ENCODE peak calls at places on chromosomes 5 and 9, in eight cellular contexts. One of them, this sample, is unnamed.

GRCh38 chr5:145792840-145793239 is 42.3 kb downstream of the PRELID2 start:
- DNase-seq in MG63: no peak
- DNase-seq in B cell: no peak
- DNase-seq in GM19239: no peak
- DNase-seq in NCI-H2081: no peak
- DNase-seq in NCI-H2107: no peak
- DNase-seq in Kasumi-1: no peak
- DNase-seq in T47D: no peak
- DNase-seq in this sample: no peak

GRCh38 chr5:151740958-151741373 is 17.5 kb downstream of the ATOX1 start:
- DNase-seq in MG63: no peak
- DNase-seq in B cell: no peak
- DNase-seq in GM19239: no peak
- DNase-seq in NCI-H2081: no peak
- DNase-seq in NCI-H2107: no peak
- DNase-seq in Kasumi-1: no peak
- DNase-seq in T47D: no peak
- DNase-seq in this sample: peak; percentile 57

GRCh38 chr5:1162729-1163128 is 38.7 kb upstream of the SLC6A19 start:
- DNase-seq in MG63: no peak
- DNase-seq in B cell: no peak
- DNase-seq in GM19239: no peak
- DNase-seq in NCI-H2081: no peak
- DNase-seq in NCI-H2107: no peak
- DNase-seq in Kasumi-1: peak; percentile 55
- DNase-seq in T47D: no peak
- DNase-seq in this sample: no peak

GRCh38 chr9:98899399-98900056 is 44.2 kb upstream of the COL15A1 start:
- DNase-seq in MG63: peak; percentile 75
- DNase-seq in B cell: no peak
- DNase-seq in GM19239: no peak
- DNase-seq in NCI-H2081: peak; percentile 11
- DNase-seq in NCI-H2107: no peak
- DNase-seq in Kasumi-1: peak; percentile 77
- DNase-seq in T47D: peak; percentile 19
- DNase-seq in this sample: peak; percentile 84

GRCh38 chr5:30099634-30100033 is 1093.9 kb upstream of the CDH6 start:
- DNase-seq in MG63: peak; percentile 68
- DNase-seq in B cell: no peak
- DNase-seq in GM19239: no peak
- DNase-seq in NCI-H2081: peak; percentile 70
- DNase-seq in NCI-H2107: no peak
- DNase-seq in Kasumi-1: no peak
- DNase-seq in T47D: no peak
- DNase-seq in this sample: peak; percentile 81

GRCh38 chr5:172920447-172920849 is 38.8 kb upstream of the RPL26L1 start:
- DNase-seq in MG63: peak; percentile 44
- DNase-seq in B cell: no peak
- DNase-seq in GM19239: no peak
- DNase-seq in NCI-H2081: no peak
- DNase-seq in NCI-H2107: no peak
- DNase-seq in Kasumi-1: no peak
- DNase-seq in T47D: no peak
- DNase-seq in this sample: peak; percentile 99

GRCh38 chr5:151703227-151703626 is 16.5 kb upstream of the SPARC start:
- DNase-seq in MG63: no peak
- DNase-seq in B cell: no peak
- DNase-seq in GM19239: peak; percentile 43
- DNase-seq in NCI-H2081: no peak
- DNase-seq in NCI-H2107: no peak
- DNase-seq in Kasumi-1: no peak
- DNase-seq in T47D: no peak
- DNase-seq in this sample: no peak

GRCh38 chr5:78613756-78614155 is 34.8 kb downstream of the LHFPL2 start:
- DNase-seq in MG63: no peak
- DNase-seq in B cell: no peak
- DNase-seq in GM19239: no peak
- DNase-seq in NCI-H2081: no peak
- DNase-seq in NCI-H2107: no peak
- DNase-seq in Kasumi-1: no peak
- DNase-seq in T47D: no peak
- DNase-seq in this sample: no peak

GRCh38 chr9:11821541-11821940 is 871.6 kb upstream of the TYRP1 start:
- DNase-seq in MG63: no peak
- DNase-seq in B cell: no peak
- DNase-seq in GM19239: no peak
- DNase-seq in NCI-H2081: no peak
- DNase-seq in NCI-H2107: no peak
- DNase-seq in Kasumi-1: no peak
- DNase-seq in T47D: no peak
- DNase-seq in this sample: no peak

GRCh38 chr5:146025108-146025507 is 80.3 kb downstream of the PLAC8L1 start:
- DNase-seq in MG63: no peak
- DNase-seq in B cell: no peak
- DNase-seq in GM19239: no peak
- DNase-seq in NCI-H2081: no peak
- DNase-seq in NCI-H2107: no peak
- DNase-seq in Kasumi-1: no peak
- DNase-seq in T47D: peak; percentile 41
- DNase-seq in this sample: no peak

GRCh38 chr5:9437741-9438240 is 108.1 kb downstream of the SEMA5A start:
- DNase-seq in MG63: peak; percentile 54
- DNase-seq in B cell: no peak
- DNase-seq in GM19239: no peak
- DNase-seq in NCI-H2081: no peak
- DNase-seq in NCI-H2107: no peak
- DNase-seq in Kasumi-1: no peak
- DNase-seq in T47D: no peak
- DNase-seq in this sample: peak; percentile 89

GRCh38 chr5:141866111-141866510 is 12.1 kb downstream of the PCDH1 start:
- DNase-seq in MG63: no peak
- DNase-seq in B cell: no peak
- DNase-seq in GM19239: no peak
- DNase-seq in NCI-H2081: no peak
- DNase-seq in NCI-H2107: no peak
- DNase-seq in Kasumi-1: no peak
- DNase-seq in T47D: peak; percentile 97
- DNase-seq in this sample: no peak

GRCh38 chr9:69168709-69169217 is 5.3 kb upstream of the TJP2 start:
- DNase-seq in MG63: no peak
- DNase-seq in B cell: peak; percentile 43
- DNase-seq in GM19239: peak; percentile 34
- DNase-seq in NCI-H2081: peak; percentile 53
- DNase-seq in NCI-H2107: no peak
- DNase-seq in Kasumi-1: no peak
- DNase-seq in T47D: peak; percentile 14
- DNase-seq in this sample: no peak

GRCh38 chr5:575636-576035 is 36.5 kb upstream of the CEP72 start:
- DNase-seq in MG63: no peak
- DNase-seq in B cell: no peak
- DNase-seq in GM19239: no peak
- DNase-seq in NCI-H2081: no peak
- DNase-seq in NCI-H2107: no peak
- DNase-seq in Kasumi-1: no peak
- DNase-seq in T47D: no peak
- DNase-seq in this sample: no peak

GRCh38 chr5:176162206-176162605 is 76.0 kb upstream of the SIMC1 start:
- DNase-seq in MG63: peak; percentile 69
- DNase-seq in B cell: no peak
- DNase-seq in GM19239: no peak
- DNase-seq in NCI-H2081: no peak
- DNase-seq in NCI-H2107: no peak
- DNase-seq in Kasumi-1: no peak
- DNase-seq in T47D: no peak
- DNase-seq in this sample: no peak

GRCh38 chr9:106718996-106719395 is 144.0 kb upstream of the ZNF462 start:
- DNase-seq in MG63: no peak
- DNase-seq in B cell: no peak
- DNase-seq in GM19239: no peak
- DNase-seq in NCI-H2081: no peak
- DNase-seq in NCI-H2107: no peak
- DNase-seq in Kasumi-1: no peak
- DNase-seq in T47D: no peak
- DNase-seq in this sample: peak; percentile 30

GRCh38 chr5:96548941-96549340 is 113.2 kb upstream of the CAST start:
- DNase-seq in MG63: no peak
- DNase-seq in B cell: no peak
- DNase-seq in GM19239: no peak
- DNase-seq in NCI-H2081: no peak
- DNase-seq in NCI-H2107: no peak
- DNase-seq in Kasumi-1: no peak
- DNase-seq in T47D: no peak
- DNase-seq in this sample: no peak

GRCh38 chr9:27474350-27474749 is 49.7 kb upstream of the IFNK start:
- DNase-seq in MG63: no peak
- DNase-seq in B cell: no peak
- DNase-seq in GM19239: no peak
- DNase-seq in NCI-H2081: no peak
- DNase-seq in NCI-H2107: no peak
- DNase-seq in Kasumi-1: no peak
- DNase-seq in T47D: no peak
- DNase-seq in this sample: no peak

GRCh38 chr5:139870677-139871076 is 75.1 kb downstream of the PSD2 start:
- DNase-seq in MG63: no peak
- DNase-seq in B cell: no peak
- DNase-seq in GM19239: no peak
- DNase-seq in NCI-H2081: no peak
- DNase-seq in NCI-H2107: no peak
- DNase-seq in Kasumi-1: no peak
- DNase-seq in T47D: no peak
- DNase-seq in this sample: no peak

This sample was measured in brain microvascular endothelial cell.